ENCODE peak calls at places on chromosomes 5 and 9, in four cellular contexts. W is tibial nerve, H is body of pancreas, M is cardiac muscle cell. J is an unnamed sample. For H3K27me3 and H3K9me3, the result is how much of the 10 kb centered on the place peaks cover.

GRCh38 chr9:94256007-94256406 is 3.1 kb upstream of the ZNF169 start:
- DNase-seq in H (no peak), M (no peak), W (no peak), J (no peak)

GRCh38 chr5:148968311-148968710 is 94.6 kb downstream of the SH3TC2 start:
- DNase-seq in M (no peak), H (no peak), W (no peak), J (no peak)

GRCh38 chr5:118447350-118447749 is 541.0 kb downstream of the DTWD2 start:
- DNase-seq in M (no peak), W (no peak), H (no peak), J (no peak)

GRCh38 chr5:74434124-74434899 is 206.2 kb downstream of the ENC1 start:
- DNase-seq in W (no peak), M (no peak), H (no peak), J (no peak)

GRCh38 chr9:136644343-136644592 is 18.4 kb upstream of the EGFL7 start:
- DNase-seq in W (no peak), H (peak), M (no peak), J (peak)

GRCh38 chr9:99345936-99346335 is 123.9 kb downstream of the SEC61B start:
- DNase-seq in M (no peak), W (no peak), H (no peak), J (no peak)

GRCh38 chr5:180323929-180324632 is 29.1 kb downstream of the GFPT2 start:
- DNase-seq in H (no peak), W (no peak), M (no peak), J (no peak)

GRCh38 chr5:157172408-157172807 is 6.3 kb upstream of the GARIN3 start:
- DNase-seq in W (no peak), H (no peak), M (no peak), J (no peak)

GRCh38 chr9:134028076-134028475 is 2.8 kb downstream of the BRD3OS start:
- DNase-seq in W (no peak), M (no peak), H (no peak), J (no peak)

GRCh38 chr5:96629774-96630173 is 32.4 kb upstream of the CAST start:
- DNase-seq in H (no peak), M (peak), W (no peak), J (no peak)

GRCh38 chr5:35753500-35753899 is 103.2 kb upstream of the IL7R start:
- DNase-seq in M (no peak), W (no peak), H (no peak), J (no peak)

GRCh38 chr9:90451804-90452203 is 190.8 kb downstream of the DIRAS2 start:
- DNase-seq in W (no peak), H (no peak), M (no peak), J (no peak)

GRCh38 chr9:133973791-133974630 is 18.1 kb downstream of the VAV2 start:
- DNase-seq in H (peak), W (no peak), M (no peak), J (no peak)

GRCh38 chr5:181221792-181222629 is 1.1 kb upstream of the TRIM41 start:
- DNase-seq in H (peak), W (peak), M (peak), J (peak)

GRCh38 chr5:74311961-74312360 is 328.6 kb downstream of the ENC1 start:
- DNase-seq in H (no peak), M (no peak), W (no peak), J (no peak)

GRCh38 chr9:69397384-69398214 is 72.6 kb downstream of the ENTREP1 start:
- DNase-seq in H (no peak), M (no peak), W (no peak), J (no peak)

GRCh38 chr9:78357165-78357873 is 60.4 kb downstream of the PSAT1 start:
- DNase-seq in M (no peak), H (no peak), W (no peak), J (no peak)

GRCh38 chr5:5933651-5934050 is 444.7 kb downstream of the MED10 start:
- DNase-seq in W (no peak), M (no peak), H (no peak), J (no peak)

GRCh38 chr9:126953089-126953809 is 38.7 kb downstream of the RALGPS1 start:
- DNase-seq in M (no peak), W (no peak), H (no peak), J (no peak)

GRCh38 chr5:11452854-11453253 is 451.4 kb downstream of the CTNND2 start:
- DNase-seq in W (no peak), H (no peak), M (no peak), J (no peak)

GRCh38 chr5:178839319-178839704 is 20.4 kb upstream of the ZNF354B start:
- DNase-seq in H (peak), W (no peak), M (peak), J (peak)

GRCh38 chr5:113212244-113212920 is 222.4 kb downstream of the TSSK1B start:
- DNase-seq in H (no peak), W (no peak), M (peak), J (peak)

GRCh38 chr5:56003179-56003578 is 8.4 kb upstream of the IL6ST start:
- DNase-seq in H (peak), W (no peak), M (no peak), J (no peak)
- H3K4me3 ChIP-seq in H (no peak), W (no peak), M (no peak), J (no peak)

DNA sequence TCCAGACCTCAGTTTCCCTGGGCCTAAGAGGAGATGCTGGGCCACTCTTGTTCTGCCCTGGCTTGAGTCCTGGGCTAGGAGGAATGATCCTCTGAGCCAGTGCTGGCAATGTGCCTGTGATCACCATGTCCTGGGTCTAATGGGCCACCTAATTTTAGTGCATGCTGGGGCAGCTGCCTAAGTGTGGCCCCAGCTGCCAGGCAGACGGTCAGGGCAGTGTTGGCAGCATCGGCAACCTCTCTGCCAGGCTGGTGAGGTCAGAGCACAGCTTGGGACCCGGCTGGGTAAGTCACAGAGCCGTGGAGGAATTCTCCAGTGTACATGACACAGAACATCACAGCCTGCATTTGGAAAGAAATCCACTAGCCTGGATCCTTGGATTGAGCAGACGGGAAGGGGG is 21.4 kb upstream of the PITX1 start:
- DNase-seq in M (no peak), W (no peak), H (no peak), J (no peak)
- H3K27me3 ChIP-seq in M (half or more), W (under half), H (under half), J (under half)

GRCh38 chr5:53095222-53095621 is 14.3 kb downstream of the MOCS2 start:
- DNase-seq in M (no peak), W (no peak), H (no peak), J (no peak)
- H3K9me3 ChIP-seq in M (under half), W (under half), H (under half), J (under half)

GRCh38 chr9:128193469-128194096 is 2.2 kb upstream of the CIZ1 start:
- DNase-seq in W (no peak), H (no peak), M (no peak), J (no peak)
- H3K4me3 ChIP-seq in W (no peak), H (no peak), M (no peak), J (no peak)

DNA sequence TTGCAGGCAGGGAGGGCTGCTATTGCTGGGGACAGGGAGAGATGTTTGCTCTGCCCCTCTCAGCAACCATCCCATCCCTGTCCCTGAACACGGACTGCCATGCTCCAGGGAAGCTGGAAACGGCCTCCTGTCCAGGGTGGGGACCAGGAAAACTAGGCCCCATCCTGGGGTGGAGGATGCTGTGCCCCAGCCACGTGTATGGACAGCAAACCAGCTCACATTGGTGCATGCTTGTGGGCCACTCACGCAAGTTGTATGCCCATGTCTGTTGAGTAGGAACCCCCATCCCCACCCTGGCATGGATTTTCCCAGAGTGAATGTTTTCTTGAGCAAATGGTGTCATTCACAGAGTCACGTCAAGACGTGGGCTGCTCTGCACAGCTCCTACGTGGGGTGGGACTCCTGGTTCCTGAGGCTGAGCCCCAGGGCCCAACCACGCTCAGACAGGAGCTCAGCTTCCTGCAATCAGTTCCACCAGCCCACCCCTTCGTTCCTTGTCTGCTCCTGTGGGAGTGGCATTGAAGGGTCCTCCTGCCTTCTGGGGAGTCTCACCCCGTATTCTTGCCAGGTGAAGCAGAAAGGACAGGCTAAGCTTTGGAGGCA is 4.6 kb downstream of the UNC5A start:
- DNase-seq in M (no peak), W (no peak), H (no peak), J (no peak)
- H3K27me3 ChIP-seq in M (half or more), W (under half), H (under half), J (under half)

GRCh38 chr9:111561165-111561719 is 36.3 kb downstream of the ZNF483 start:
- DNase-seq in H (no peak), M (no peak), W (no peak), J (no peak)

DNA sequence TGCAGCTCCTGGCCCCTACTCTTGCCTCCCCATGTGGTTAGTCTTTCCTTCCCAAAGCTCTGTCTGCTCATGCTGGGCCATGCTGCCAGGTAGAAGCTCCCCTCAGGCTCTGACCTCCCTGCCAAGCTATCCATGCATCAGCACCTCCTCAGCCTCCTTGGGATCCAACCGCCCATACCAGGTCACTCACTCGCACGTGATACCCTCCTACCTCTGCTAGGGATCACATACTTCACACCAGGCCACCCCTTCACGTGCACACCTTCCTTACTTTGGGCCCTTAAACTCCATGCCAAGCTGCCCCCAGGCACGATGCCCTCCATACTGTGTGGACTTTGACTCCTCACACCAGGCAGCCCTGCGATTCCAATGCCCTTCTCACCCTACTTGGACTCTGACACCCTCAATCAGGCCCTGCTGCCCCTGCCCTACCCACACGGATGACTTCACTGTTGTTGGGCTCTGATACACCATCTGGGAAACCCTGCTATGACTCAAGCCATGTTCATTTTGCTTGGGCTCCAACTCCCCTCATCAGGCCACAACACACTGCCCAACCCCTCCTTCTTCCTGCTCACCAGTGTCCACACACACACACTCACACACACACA is 34.1 kb downstream of the ZNF483 start:
- DNase-seq in W (no peak), H (no peak), M (no peak), J (no peak)
- H3K9me3 ChIP-seq in W (under half), H (under half), M (under half), J (under half)

GRCh38 chr5:78108564-78108963 is 185.9 kb downstream of the AP3B1 start:
- DNase-seq in W (no peak), H (no peak), M (no peak), J (no peak)

GRCh38 chr5:78113689-78114088 is 180.8 kb downstream of the AP3B1 start:
- DNase-seq in H (no peak), W (no peak), M (no peak), J (no peak)

GRCh38 chr5:78112931-78113330 is 181.6 kb downstream of the AP3B1 start:
- DNase-seq in W (no peak), M (no peak), H (no peak), J (peak)

DNA sequence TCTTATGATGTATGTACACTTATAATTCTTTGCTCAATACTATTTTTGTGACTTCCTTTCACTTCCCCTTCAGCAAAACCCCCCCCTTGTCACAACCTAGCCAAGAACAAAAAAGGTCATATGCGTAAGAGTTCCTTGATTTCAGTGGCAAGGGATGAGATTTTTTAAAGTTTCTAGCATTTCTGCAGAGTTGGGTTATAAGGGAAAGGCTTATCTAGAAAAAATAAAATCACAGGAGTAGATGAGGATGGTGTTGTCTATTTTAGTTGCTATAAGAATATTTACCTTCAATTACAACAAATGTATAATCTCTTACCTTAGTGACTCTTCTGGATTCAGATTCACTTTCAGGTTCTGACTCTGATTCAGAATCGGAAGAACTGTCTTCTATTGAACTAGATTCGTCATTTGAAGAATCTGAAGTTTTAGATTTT is 184.6 kb downstream of the AP3B1 start:
- DNase-seq in M (no peak), W (no peak), H (no peak), J (no peak)
- H3K4me3 ChIP-seq in M (no peak), W (no peak), H (no peak), J (no peak)

GRCh38 chr9:30140415-30140814 is 2244.0 kb upstream of the ACO1 start:
- DNase-seq in M (no peak), H (no peak), W (no peak), J (no peak)
- H3K27me3 ChIP-seq in M (under half), H (under half), W (under half), J (under half)

DNA sequence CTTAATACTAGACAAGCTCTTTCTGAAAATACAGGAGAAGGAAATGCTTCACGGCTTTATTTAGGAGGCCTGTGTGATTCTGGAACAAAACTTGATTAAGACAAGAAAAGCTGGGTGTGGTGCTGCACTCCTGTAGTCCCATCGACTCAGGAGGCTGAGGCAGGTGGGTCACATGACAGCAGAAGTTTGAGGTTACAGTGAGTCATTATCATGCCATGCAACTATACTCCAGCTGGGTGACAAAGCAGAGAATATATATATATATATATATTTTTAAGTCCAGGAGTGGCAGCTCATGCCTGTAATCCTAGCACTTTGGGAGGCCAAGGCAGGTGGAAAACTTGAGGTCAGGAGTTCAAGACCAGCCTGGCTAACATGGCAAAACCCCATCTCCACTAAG is 33.1 kb upstream of the SPIN1 start:
- DNase-seq in H (no peak), M (no peak), W (no peak), J (no peak)
- H3K9me3 ChIP-seq in H (under half), M (under half), W (under half), J (under half)

DNA sequence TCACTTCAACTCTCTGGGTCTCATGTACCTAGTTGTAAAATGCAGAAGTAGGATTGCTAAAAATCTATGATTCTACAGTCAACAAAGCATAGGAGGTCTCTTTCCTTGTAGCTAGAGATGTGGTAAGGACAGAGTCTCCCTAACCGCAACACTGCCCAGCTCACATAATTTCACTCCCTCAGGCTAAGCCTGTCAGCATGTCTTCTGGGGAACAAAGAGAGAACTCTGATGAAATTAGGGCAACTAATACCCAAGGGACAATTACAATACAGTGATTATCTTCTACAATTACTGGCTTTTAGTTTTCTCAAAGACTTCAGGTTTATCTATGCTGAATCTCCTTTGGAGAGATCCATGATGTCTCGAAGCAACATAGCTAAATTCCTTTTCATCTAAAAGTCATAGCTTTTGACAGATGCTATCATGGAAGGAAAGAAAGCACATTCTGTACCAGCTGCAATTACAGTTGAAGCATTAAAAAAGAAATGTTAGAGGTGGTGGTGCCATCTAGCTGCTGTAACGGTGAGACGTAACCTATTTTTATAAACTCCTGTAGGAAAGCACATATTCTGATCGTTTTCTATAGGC is 141.1 kb upstream of the TARS1 start:
- DNase-seq in W (no peak), H (no peak), M (peak), J (peak)
- H3K4me3 ChIP-seq in W (no peak), H (no peak), M (no peak), J (no peak)

J was measured in HAP-1.